ENCODE peak calls at places on chromosomes 12 and 14, in five cellular contexts. X, M, I, R and H are unnamed samples. For H3K27me3, the result is how much of the 10 kb centered on the place peaks cover.

GRCh38 chr14:91964724-91965123 is 17.2 kb upstream of the FBLN5 start:
- DNase-seq in I (no peak), R (no peak), X (no peak), M (no peak), H (no peak)

GRCh38 chr14:39369029-39369428 is 63.2 kb downstream of the FBXO33 start:
- DNase-seq in M (no peak), X (no peak), I (no peak), R (no peak), H (no peak)

GRCh38 chr12:69007858-69008314 is 74.9 kb upstream of the CPM start:
- DNase-seq in R (peak), X (peak), I (no peak), M (no peak), H (no peak)

GRCh38 chr12:127257366-127257935 is 1009.5 kb upstream of the TMEM132C start:
- DNase-seq in I (no peak), R (no peak), X (peak), M (no peak), H (no peak)

GRCh38 chr12:124774462-124775167 is 89.0 kb downstream of the SCARB1 start:
- DNase-seq in I (no peak), M (peak), R (no peak), X (peak), H (no peak)

GRCh38 chr12:12784911-12785814 is at the start of gene APOLD1:
- DNase-seq in R (no peak), X (no peak), M (no peak), I (no peak), H (no peak)

GRCh38 chr14:93329965-93330608 is 2.7 kb downstream of the BTBD7 start:
- DNase-seq in I (no peak), X (peak), R (no peak), M (no peak), H (no peak)

GRCh38 chr14:51202914-51203665 is 37.0 kb upstream of the TMX1 start:
- DNase-seq in M (no peak), X (no peak), R (no peak), I (no peak), H (no peak)

GRCh38 chr14:100762901-100763300 is 36.2 kb downstream of the DLK1 start:
- DNase-seq in R (no peak), I (no peak), M (no peak), X (no peak), H (no peak)

GRCh38 chr14:99230271-99231141 is 41.5 kb downstream of the BCL11B start:
- DNase-seq in R (no peak), X (no peak), I (no peak), M (no peak), H (no peak)

GRCh38 chr14:26867171-26867757 is 269.4 kb upstream of the NOVA1 start:
- DNase-seq in I (no peak), R (no peak), X (peak), M (no peak), H (no peak)

GRCh38 chr12:88501976-88502938 is 78.0 kb downstream of the KITLG start:
- DNase-seq in X (peak), R (no peak), M (no peak), I (no peak), H (no peak)

GRCh38 chr14:105180598-105181528 is at the start of gene NUDT14:
- DNase-seq in X (peak), M (no peak), I (peak), R (peak), H (no peak)

GRCh38 chr14:61532818-61533217 is 162.5 kb upstream of the HIF1A start:
- DNase-seq in M (no peak), I (peak), R (no peak), X (no peak), H (no peak)

GRCh38 chr12:120586860-120587259 is 5.7 kb upstream of the POP5 start:
- DNase-seq in I (no peak), X (no peak), M (no peak), R (no peak), H (no peak)

GRCh38 chr14:24941719-24942118 is 108.2 kb downstream of the STXBP6 start:
- DNase-seq in R (no peak), X (no peak), I (no peak), M (no peak), H (no peak)

GRCh38 chr14:46574236-46574970 is 77.2 kb downstream of the RPL10L start:
- DNase-seq in I (no peak), M (no peak), X (peak), R (no peak), H (no peak)

GRCh38 chr12:114688256-114688845 is 4.4 kb upstream of the TBX3 start:
- DNase-seq in M (no peak), X (no peak), R (no peak), I (no peak), H (no peak)

GRCh38 chr14:103697196-103697595 is 18.1 kb downstream of the XRCC3 start:
- DNase-seq in X (no peak), M (no peak), R (no peak), I (no peak), H (no peak)

GRCh38 chr14:67538501-67538900 is 5.4 kb downstream of the PLEKHH1 start:
- DNase-seq in X (no peak), R (peak), M (no peak), I (no peak), H (no peak)

GRCh38 chr14:51954657-51955056 is 34.7 kb upstream of the RTRAF start:
- DNase-seq in R (no peak), M (no peak), X (peak), I (no peak), H (no peak)

GRCh38 chr12:54006700-54007220 is 2.0 kb upstream of the HOXC8 start:
- DNase-seq in R (no peak), I (no peak), X (no peak), M (no peak), H (no peak)
- H3K27me3 ChIP-seq in R (under half), I (under half), X (under half), M (under half), H (half or more)

GRCh38 chr12:101634724-101635123 is 40.0 kb downstream of the MYBPC1 start:
- DNase-seq in X (no peak), R (no peak), M (no peak), I (no peak), H (no peak)

GRCh38 chr12:101642115-101643067 is 47.6 kb downstream of the MYBPC1 start:
- DNase-seq in M (no peak), I (no peak), X (no peak), R (no peak), H (no peak)

DNA sequence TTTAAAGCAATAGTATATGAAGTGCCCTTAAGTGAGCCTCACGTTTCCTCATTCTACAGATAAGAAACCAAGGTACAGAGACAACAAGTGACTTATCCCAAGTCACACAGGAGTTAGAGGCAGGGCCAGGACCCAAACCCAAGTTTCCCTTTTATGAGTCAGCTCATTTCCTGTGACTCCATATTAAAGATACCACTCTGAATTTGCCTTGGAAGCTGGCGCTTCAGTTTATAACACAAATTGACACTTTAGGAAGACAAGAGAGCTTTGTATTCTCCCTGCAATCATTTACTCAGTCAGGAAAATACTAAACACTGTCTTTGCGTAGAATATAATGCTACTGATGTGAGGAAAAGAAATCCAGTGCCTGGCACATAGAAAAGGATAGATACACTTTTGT is 43.2 kb downstream of the MYBPC1 start:
- DNase-seq in R (no peak), X (no peak), I (no peak), M (no peak), H (no peak)
- TF ChIP-seq CTCF in R (no peak), X (no peak), I (no peak), M (no peak), H (no peak)

DNA sequence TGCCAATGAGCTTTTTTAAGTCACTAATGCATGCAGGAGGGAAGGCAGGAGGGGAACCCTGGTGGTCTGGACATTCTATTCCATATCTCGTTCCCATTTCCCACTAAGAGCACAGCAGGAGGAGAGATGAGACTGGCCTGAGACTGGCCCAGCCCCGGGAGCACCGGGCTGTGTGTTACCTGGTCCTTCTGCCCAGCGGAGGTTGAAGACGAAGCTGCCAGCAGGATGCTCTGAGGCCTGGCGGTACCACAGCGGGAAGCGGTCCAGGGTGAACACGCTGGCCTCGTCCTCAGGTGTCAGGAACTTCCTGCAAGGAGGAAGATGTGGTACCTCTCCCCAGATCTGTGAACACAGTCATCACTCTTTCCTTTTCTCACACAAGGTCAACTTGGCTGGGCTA is 23.9 kb downstream of the LRTM2 start:
- DNase-seq in R (peak), I (peak), M (no peak), X (no peak), H (no peak)
- H3K27me3 ChIP-seq in R (under half), I (under half), M (under half), X (under half), H (under half)

GRCh38 chr12:50733720-50734119 is 30.2 kb upstream of the ATF1 start:
- DNase-seq in I (no peak), X (no peak), R (no peak), M (no peak), H (no peak)

GRCh38 chr12:50740307-50740706 is 23.6 kb upstream of the ATF1 start:
- DNase-seq in R (no peak), M (no peak), X (no peak), I (no peak), H (no peak)

GRCh38 chr12:50739611-50740010 is 24.3 kb upstream of the ATF1 start:
- DNase-seq in M (no peak), I (no peak), X (peak), R (no peak), H (no peak)

GRCh38 chr12:50732591-50732990 is 31.3 kb upstream of the ATF1 start:
- DNase-seq in X (peak), I (no peak), M (peak), R (no peak), H (no peak)

DNA sequence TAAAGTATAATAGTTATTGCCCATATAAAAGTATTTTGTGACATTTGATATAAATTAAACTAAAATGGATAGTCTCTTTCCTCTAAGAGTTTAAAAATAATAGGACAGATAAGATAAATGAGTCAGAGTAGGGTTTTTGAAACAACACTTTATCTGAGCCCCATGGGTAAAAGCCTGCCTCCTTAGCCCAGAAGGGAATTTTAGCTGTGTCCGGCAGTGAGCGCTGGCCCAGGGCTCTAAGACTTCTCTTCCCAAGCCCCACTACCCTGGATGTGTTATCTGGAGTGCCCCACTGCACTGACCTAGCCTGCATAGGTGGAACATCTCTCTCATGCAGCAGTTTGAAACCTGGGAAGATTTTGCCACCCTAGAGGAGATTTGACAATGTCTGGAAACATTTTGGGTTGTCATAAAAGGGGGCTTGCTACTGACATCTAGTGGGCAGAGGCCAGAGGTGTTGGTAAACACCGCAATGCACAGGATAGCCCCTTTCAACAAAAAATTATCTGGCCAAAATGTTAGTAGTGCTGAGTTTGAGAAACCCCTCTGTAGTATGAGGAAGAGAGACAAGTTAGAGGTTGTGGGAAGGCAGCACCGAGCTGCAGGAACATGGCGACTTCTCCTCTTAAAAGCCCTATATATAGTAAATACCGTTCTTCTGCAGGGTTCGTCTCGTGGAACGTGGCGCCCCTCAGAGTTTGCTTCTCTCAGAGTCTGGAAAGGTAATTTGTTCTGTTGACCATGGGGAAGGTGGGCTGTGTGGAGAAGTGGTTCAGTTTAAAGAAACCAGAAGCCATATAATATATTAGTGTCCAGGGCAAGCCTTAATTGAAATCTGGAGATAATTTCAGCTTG is 29.3 kb upstream of the ATF1 start:
- DNase-seq in I (no peak), R (peak), M (no peak), X (peak), H (peak)
- TF ChIP-seq CTCF in I (peak), R (peak), M (peak), X (peak), H (peak)